ENCODE peak calls at places on chromosome 11, in ten cellular contexts. X is heart right ventricle; D is effector memory CD4-positive, alpha-beta T cell; Y is thoracic aorta; W is CD8-positive, alpha-beta T cell; N is GM23248; Q is left lung; A is A549; U is heart left ventricle; V is stomach. S is an unnamed sample.
A peak's percentile ranks its signal among the peaks of the same experiment; 100 is the strongest.

GRCh38 chr11:28628412-28628811 is 520.2 kb downstream of the METTL15 start:
- DNase-seq in X (no peak), D (no peak), Y (no peak), W (no peak), N (no peak), Q (no peak), A (no peak), U (no peak), V (no peak), S (no peak)

GRCh38 chr11:69801513-69802335 is 17.5 kb downstream of the FGF3 start:
- DNase-seq in X (no peak), D (no peak), Y (no peak), W (peak; percentile 42), N (no peak), Q (no peak), A (peak; percentile 32), U (no peak), V (peak; percentile 30), S (peak; percentile 81)

GRCh38 chr11:17513853-17514252 is 30.4 kb downstream of the USH1C start:
- DNase-seq in X (no peak), D (no peak), Y (no peak), W (no peak), N (peak; percentile 47), Q (no peak), A (no peak), U (no peak), V (no peak), S (no peak)

GRCh38 chr11:87038235-87038960 is 664 bp downstream of the TMEM135 start:
- DNase-seq in X (no peak), D (no peak), Y (no peak), W (no peak), N (peak; percentile 48), Q (no peak), A (no peak), U (no peak), V (no peak), S (no peak)

GRCh38 chr11:72773291-72773690 is 20.6 kb downstream of the STARD10 start:
- DNase-seq in X (no peak), D (no peak), Y (no peak), W (no peak), N (peak; percentile 96), Q (no peak), A (no peak), U (peak; percentile 57), V (no peak), S (peak; percentile 16)

GRCh38 chr11:118295834-118296454 is 8.6 kb upstream of the CD3E start:
- DNase-seq in X (no peak), D (no peak), Y (no peak), W (peak; percentile 52), N (peak; percentile 55), Q (no peak), A (no peak), U (no peak), V (peak; percentile 55), S (no peak)

GRCh38 chr11:61082931-61083531 is 19.3 kb upstream of the CD5 start:
- DNase-seq in X (no peak), D (no peak), Y (no peak), W (no peak), N (no peak), Q (no peak), A (no peak), U (no peak), V (no peak), S (no peak)

GRCh38 chr11:33435201-33435600 is 178.0 kb downstream of the HIPK3 start:
- DNase-seq in X (no peak), D (no peak), Y (no peak), W (no peak), N (no peak), Q (no peak), A (no peak), U (no peak), V (no peak), S (no peak)

GRCh38 chr11:65298131-65298535 is 16.5 kb upstream of the CDC42EP2 start:
- DNase-seq in X (peak; percentile 91), D (no peak), Y (no peak), W (no peak), N (peak; percentile 26), Q (peak; percentile 62), A (no peak), U (peak; percentile 86), V (peak; percentile 41), S (no peak)

GRCh38 chr11:65298655-65299179 is 15.9 kb upstream of the CDC42EP2 start:
- DNase-seq in X (peak; percentile 60), D (no peak), Y (no peak), W (no peak), N (peak; percentile 84), Q (no peak), A (no peak), U (peak; percentile 71), V (no peak), S (no peak)

GRCh38 chr11:65295001-65295400 is 19.7 kb upstream of the CDC42EP2 start:
- DNase-seq in X (no peak), D (no peak), Y (no peak), W (no peak), N (no peak), Q (no peak), A (no peak), U (no peak), V (no peak), S (no peak)

GRCh38 chr11:65295571-65296338 is 18.9 kb upstream of the CDC42EP2 start:
- DNase-seq in X (no peak), D (no peak), Y (no peak), W (no peak), N (no peak), Q (no peak), A (no peak), U (no peak), V (no peak), S (no peak)

DNA sequence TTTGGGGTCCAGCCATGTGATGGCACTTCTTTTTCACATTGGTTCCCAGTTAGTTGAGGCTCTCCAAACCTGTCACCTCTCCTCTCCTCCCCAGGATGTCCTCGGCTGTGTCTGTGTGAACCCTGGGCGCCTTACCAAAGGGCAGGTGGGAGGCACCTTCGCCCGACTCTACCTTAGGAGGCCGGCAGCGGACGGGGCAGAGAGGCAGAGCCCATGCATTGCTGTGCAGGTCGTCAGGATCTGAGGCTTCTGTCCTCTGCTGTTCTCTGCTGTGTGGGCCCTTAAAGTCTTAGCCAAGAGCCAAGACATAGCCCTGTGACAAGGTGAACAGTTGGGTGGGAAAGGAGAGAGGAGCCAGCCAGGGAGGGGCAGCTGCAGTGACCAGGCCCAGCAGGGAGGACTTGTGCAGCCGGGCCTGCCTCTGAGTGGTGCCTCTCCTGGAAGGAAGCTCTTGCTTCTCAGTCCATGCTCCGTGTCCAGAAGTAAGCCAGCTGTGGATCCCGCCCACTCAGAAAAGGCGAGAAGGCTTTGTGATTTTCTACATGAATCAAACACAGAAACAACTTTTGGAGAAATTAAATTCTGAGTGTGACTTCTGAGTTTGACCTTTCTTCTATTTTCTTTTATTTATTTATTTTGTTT is 17.5 kb upstream of the CDC42EP2 start:
- DNase-seq in X (peak; percentile 42), D (no peak), Y (no peak), W (no peak), N (no peak), Q (no peak), A (no peak), U (no peak), V (no peak), S (no peak)
- H3K4me1 ChIP-seq in X (peaks cover 81% of the 10 kb centered on the region), D (no peaks in the 10 kb centered on the region), Y (peaks cover 20% of the 10 kb centered on the region), W (no peaks in the 10 kb centered on the region), N (peaks cover 21% of the 10 kb centered on the region), Q (peaks cover 11% of the 10 kb centered on the region), A (peaks cover 34% of the 10 kb centered on the region), U (peaks cover 62% of the 10 kb centered on the region), V (peaks cover 46% of the 10 kb centered on the region), S (peaks cover 14% of the 10 kb centered on the region)

GRCh38 chr11:1131033-1131911 is 26.5 kb upstream of the MUC5AC start:
- DNase-seq in X (no peak), D (no peak), Y (no peak), W (no peak), N (no peak), Q (no peak), A (no peak), U (no peak), V (peak; percentile 20), S (no peak)

GRCh38 chr11:1129143-1129665 is 28.5 kb upstream of the MUC5AC start:
- DNase-seq in X (no peak), D (no peak), Y (no peak), W (no peak), N (no peak), Q (no peak), A (no peak), U (no peak), V (peak; percentile 31), S (no peak)

GRCh38 chr11:1128333-1129142 is 29.2 kb upstream of the MUC5AC start:
- DNase-seq in X (no peak), D (no peak), Y (no peak), W (no peak), N (no peak), Q (no peak), A (no peak), U (no peak), V (peak; percentile 46), S (no peak)

GRCh38 chr11:1129666-1130160 is 28.0 kb upstream of the MUC5AC start:
- DNase-seq in X (no peak), D (no peak), Y (no peak), W (no peak), N (no peak), Q (no peak), A (no peak), U (no peak), V (peak; percentile 63), S (no peak)

DNA sequence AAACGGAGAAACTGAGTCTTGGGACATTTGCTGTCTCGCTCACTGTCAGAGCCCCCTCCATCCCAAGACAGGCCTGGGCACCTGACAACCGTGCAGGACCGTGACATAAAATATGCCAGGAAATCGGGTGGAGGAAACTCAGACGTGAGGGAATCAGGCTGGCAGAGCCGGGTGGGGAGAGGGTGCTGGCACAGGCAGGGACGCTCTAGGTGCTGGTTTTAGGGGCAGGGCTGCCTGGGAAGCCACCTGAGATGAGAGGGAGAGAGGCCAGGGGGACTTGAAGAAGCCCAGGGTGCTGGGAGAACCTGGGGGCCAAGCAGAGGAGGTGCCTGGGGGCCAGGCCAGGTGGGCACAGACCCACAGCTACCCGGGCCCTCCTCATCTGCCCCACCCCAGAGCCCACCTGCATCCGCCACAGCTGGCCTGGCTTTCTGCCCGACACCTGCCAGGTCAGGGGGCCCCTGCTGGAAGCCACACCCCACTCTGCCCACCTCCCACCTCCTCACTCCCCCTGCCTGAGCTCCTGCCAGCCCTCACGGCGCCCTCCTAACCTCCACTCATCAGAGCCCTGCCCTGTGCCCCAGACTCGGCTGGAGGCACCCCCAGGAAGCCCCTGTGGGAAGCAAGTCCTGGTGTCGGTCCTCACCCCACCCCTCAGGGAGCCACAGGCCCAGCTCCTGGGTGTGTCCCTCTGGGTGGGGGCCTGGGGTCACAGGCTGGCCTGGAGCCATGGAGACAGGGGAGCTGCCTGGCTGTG is 27.3 kb upstream of the MUC5AC start:
- DNase-seq in X (no peak), D (no peak), Y (no peak), W (no peak), N (no peak), Q (no peak), A (no peak), U (no peak), V (peak; percentile 25), S (no peak)
- H3K4me1 ChIP-seq in X (no peaks in the 10 kb centered on the region), D (no peaks in the 10 kb centered on the region), Y (no peaks in the 10 kb centered on the region), W (no peaks in the 10 kb centered on the region), N (no peaks in the 10 kb centered on the region), Q (no peaks in the 10 kb centered on the region), A (no peaks in the 10 kb centered on the region), U (no peaks in the 10 kb centered on the region), V (peaks cover 32% of the 10 kb centered on the region), S (no peaks in the 10 kb centered on the region)

GRCh38 chr11:122758361-122758760 is 79.9 kb upstream of the CRTAM start:
- DNase-seq in X (no peak), D (no peak), Y (no peak), W (no peak), N (no peak), Q (no peak), A (no peak), U (no peak), V (no peak), S (no peak)
- H3K4me1 ChIP-seq in X (peaks cover 19% of the 10 kb centered on the region), D (peaks cover 5% of the 10 kb centered on the region), Y (no peaks in the 10 kb centered on the region), W (peaks cover 26% of the 10 kb centered on the region), N (peaks cover 9% of the 10 kb centered on the region), Q (no peaks in the 10 kb centered on the region), A (peaks cover 9% of the 10 kb centered on the region), U (no peaks in the 10 kb centered on the region), V (no peaks in the 10 kb centered on the region), S (no peaks in the 10 kb centered on the region)

GRCh38 chr11:47499160-47499559 is 50.2 kb upstream of the RAPSN start:
- DNase-seq in X (no peak), D (no peak), Y (no peak), W (no peak), N (no peak), Q (no peak), A (no peak), U (no peak), V (no peak), S (no peak)

GRCh38 chr11:47499614-47500013 is 50.7 kb upstream of the RAPSN start:
- DNase-seq in X (no peak), D (no peak), Y (no peak), W (no peak), N (no peak), Q (peak; percentile 32), A (no peak), U (no peak), V (no peak), S (no peak)

GRCh38 chr11:47500121-47500520 is 51.2 kb upstream of the RAPSN start:
- DNase-seq in X (no peak), D (no peak), Y (no peak), W (no peak), N (no peak), Q (no peak), A (no peak), U (no peak), V (no peak), S (no peak)

GRCh38 chr11:47498149-47498548 is 49.2 kb upstream of the RAPSN start:
- DNase-seq in X (no peak), D (no peak), Y (no peak), W (no peak), N (no peak), Q (no peak), A (no peak), U (no peak), V (no peak), S (no peak)

DNA sequence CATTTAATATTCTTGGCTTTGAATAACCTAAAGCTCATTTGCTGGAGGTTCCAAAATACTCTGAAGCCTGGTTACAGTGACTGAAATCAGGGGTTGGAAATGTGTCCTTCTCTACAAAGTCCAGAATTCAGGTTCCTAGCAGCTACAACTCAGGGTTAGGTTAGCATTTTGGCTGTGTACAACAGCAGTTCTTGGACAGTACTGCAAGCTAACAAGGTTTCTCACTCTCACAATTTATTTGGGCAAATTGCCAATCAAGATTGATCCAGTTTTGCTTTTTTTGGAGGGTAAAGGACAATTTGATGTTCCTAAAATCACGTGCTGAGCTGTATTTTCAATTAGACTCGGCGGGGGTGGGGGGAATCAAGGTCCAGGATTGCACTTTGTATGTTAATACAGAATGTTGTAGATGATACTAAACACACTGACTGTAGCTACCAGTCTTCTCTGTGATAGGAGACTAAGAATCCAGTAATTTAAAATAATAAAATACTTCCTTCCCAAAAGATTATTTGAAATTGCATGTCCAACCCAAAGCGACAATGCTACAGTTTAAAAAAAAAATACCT is 49.7 kb upstream of the RAPSN start:
- DNase-seq in X (no peak), D (no peak), Y (no peak), W (no peak), N (no peak), Q (no peak), A (no peak), U (no peak), V (no peak), S (no peak)
- H3K4me1 ChIP-seq in X (peaks cover 79% of the 10 kb centered on the region), D (no peaks in the 10 kb centered on the region), Y (peaks cover 47% of the 10 kb centered on the region), W (peaks cover 5% of the 10 kb centered on the region), N (peaks cover 25% of the 10 kb centered on the region), Q (peaks cover 6% of the 10 kb centered on the region), A (peaks cover 12% of the 10 kb centered on the region), U (peaks cover 58% of the 10 kb centered on the region), V (peaks cover 25% of the 10 kb centered on the region), S (peaks cover 7% of the 10 kb centered on the region)

S was measured in SJSA1.